ENCODE peak calls at places on chromosomes 13 and 19, in six cellular contexts. Y, X, E, S, T and Q are unnamed samples.

GRCh38 chr19:4113398-4114088 is 10.4 kb downstream of the MAP2K2 start:
- DNase-seq in E (no peak), X (no peak), Y (no peak), T (no peak), S (no peak), Q (no peak)

GRCh38 chr13:113815151-113816058 is 48.5 kb downstream of the GAS6 start:
- DNase-seq in X (no peak), S (no peak), E (no peak), T (no peak), Y (peak), Q (no peak)

GRCh38 chr19:45440873-45441654 is 17.3 kb upstream of the ERCC1 start:
- DNase-seq in Y (no peak), X (no peak), E (no peak), S (peak), T (no peak), Q (peak)

GRCh38 chr13:71962126-71962525 is 95.1 kb upstream of the DACH1 start:
- DNase-seq in X (no peak), E (no peak), T (no peak), Y (no peak), S (no peak), Q (no peak)

GRCh38 chr19:15469513-15470297 is 5.4 kb upstream of the RASAL3 start:
- DNase-seq in T (no peak), S (no peak), Y (peak), E (no peak), X (peak), Q (peak)

GRCh38 chr13:95676100-95676774 is 702 bp upstream of the DNAJC3 start:
- DNase-seq in T (no peak), S (peak), E (no peak), X (no peak), Y (peak), Q (peak)

GRCh38 chr13:31987535-31988170 is 43.9 kb upstream of the FRY start:
- DNase-seq in E (no peak), X (no peak), Y (no peak), S (no peak), T (no peak), Q (no peak)

GRCh38 chr13:42377640-42378382 is 105.9 kb downstream of the AKAP11 start:
- DNase-seq in S (no peak), E (no peak), X (no peak), T (no peak), Y (peak), Q (peak)

GRCh38 chr13:46097015-46097414 is 7.8 kb downstream of the CPB2 start:
- DNase-seq in Y (no peak), E (no peak), T (peak), S (no peak), X (no peak), Q (no peak)

GRCh38 chr13:40639226-40639681 is 27.2 kb downstream of the FOXO1 start:
- DNase-seq in S (no peak), Y (no peak), E (no peak), X (no peak), T (no peak), Q (no peak)

GRCh38 chr19:18074192-18074591 is 12.5 kb downstream of the IL12RB1 start:
- DNase-seq in X (no peak), S (no peak), E (no peak), T (no peak), Y (no peak), Q (no peak)

GRCh38 chr19:9847087-9847671 is 12.1 kb downstream of the PIN1 start:
- DNase-seq in Y (peak), X (peak), T (peak), S (peak), E (no peak), Q (peak)

GRCh38 chr13:37602743-37603381 is 4.3 kb upstream of the POSTN start:
- DNase-seq in E (no peak), Y (no peak), T (peak), X (no peak), S (no peak), Q (no peak)

GRCh38 chr13:79483302-79483701 is 2.3 kb downstream of the NDFIP2 start:
- DNase-seq in Y (no peak), T (peak), S (peak), X (no peak), E (no peak), Q (no peak)

GRCh38 chr13:48186722-48187121 is 46.3 kb upstream of the ITM2B start:
- DNase-seq in X (no peak), E (no peak), T (no peak), S (no peak), Y (no peak), Q (no peak)

GRCh38 chr19:1206733-1207301 is 1.2 kb downstream of the STK11 start:
- DNase-seq in T (peak), E (no peak), Y (peak), X (no peak), S (no peak), Q (no peak)

GRCh38 chr13:77417897-77418296 is 91.0 kb upstream of the MYCBP2 start:
- DNase-seq in T (no peak), X (no peak), S (no peak), Y (no peak), E (no peak), Q (no peak)

GRCh38 chr13:39836038-39836437 is 180.6 kb downstream of the COG6 start:
- DNase-seq in X (no peak), S (peak), T (no peak), E (no peak), Y (no peak), Q (no peak)

GRCh38 chr13:27194895-27195764 is 23.5 kb upstream of the USP12 start:
- DNase-seq in E (no peak), S (peak), Y (no peak), T (peak), X (no peak), Q (peak)

GRCh38 chr13:112510002-112510780 is 77.8 kb downstream of the TUBGCP3 start:
- DNase-seq in S (peak), E (no peak), X (no peak), Y (no peak), T (peak), Q (peak)

GRCh38 chr19:869245-870177 is 10.0 kb downstream of the CFD start:
- DNase-seq in T (peak), Y (no peak), S (peak), X (no peak), E (no peak), Q (peak)